ENCODE peak calls at places on chromosomes 16 and 17, in five cellular contexts. Q, N, F, H and B are unnamed samples.
A peak's percentile ranks its signal among the peaks of the same experiment; 100 is the strongest.

GRCh38 chr17:219696-220095 is 38.2 kb upstream of the DOC2B start:
- DNase-seq in Q (no peak), N (peak; percentile 2), F (no peak), H (no peak), B (no peak)

GRCh38 chr16:457732-458400 is 32.4 kb downstream of the RAB11FIP3 start:
- DNase-seq in Q (no peak), N (peak; percentile 36), F (peak; percentile 21), H (no peak), B (no peak)

GRCh38 chr17:44804301-44805061 is 25.6 kb downstream of the GJC1 start:
- DNase-seq in Q (no peak), N (peak; percentile 40), F (no peak), H (peak; percentile 16), B (no peak)

GRCh38 chr16:83113317-83113716 is 486.5 kb downstream of the CDH13 start:
- DNase-seq in Q (no peak), N (no peak), F (peak; percentile 33), H (peak; percentile 20), B (peak; percentile 29)

GRCh38 chr16:47054306-47054705 is 80.8 kb upstream of the DNAJA2 start:
- DNase-seq in Q (no peak), N (no peak), F (no peak), H (no peak), B (no peak)

GRCh38 chr17:8121531-8122390 is 2.1 kb downstream of the HES7 start:
- DNase-seq in Q (no peak), N (no peak), F (peak; percentile 73), H (peak; percentile 63), B (peak; percentile 77)

GRCh38 chr17:38751144-38751802 is 1.3 kb upstream of the PSMB3 start:
- DNase-seq in Q (no peak), N (no peak), F (no peak), H (peak; percentile 80), B (no peak)

GRCh38 chr17:2828396-2829038 is 32.3 kb downstream of the RAP1GAP2 start:
- DNase-seq in Q (peak; percentile 79), N (peak; percentile 77), F (peak; percentile 57), H (peak; percentile 70), B (peak; percentile 62)

GRCh38 chr17:704111-704864 is 10.4 kb downstream of the VPS53 start:
- DNase-seq in Q (no peak), N (no peak), F (no peak), H (no peak), B (no peak)

GRCh38 chr16:66293932-66294331 is 72.6 kb upstream of the CDH5 start:
- DNase-seq in Q (no peak), N (no peak), F (no peak), H (no peak), B (no peak)

GRCh38 chr16:84582958-84583516 is 34.8 kb downstream of the COTL1 start:
- DNase-seq in Q (no peak), N (no peak), F (no peak), H (no peak), B (no peak)

GRCh38 chr17:21453144-21453982 is 77.2 kb downstream of the KCNJ12 start:
- DNase-seq in Q (no peak), N (no peak), F (no peak), H (no peak), B (no peak)

GRCh38 chr16:4410335-4411075 is 5.9 kb downstream of the CORO7 start:
- DNase-seq in Q (no peak), N (peak; percentile 45), F (peak; percentile 46), H (peak; percentile 70), B (no peak)

GRCh38 chr16:48829911-48830310 is 219.9 kb upstream of the N4BP1 start:
- DNase-seq in Q (no peak), N (no peak), F (no peak), H (no peak), B (no peak)

GRCh38 chr17:40072481-40073346 is 9.9 kb downstream of the THRA start:
- DNase-seq in Q (no peak), N (no peak), F (peak; percentile 80), H (peak; percentile 34), B (no peak)